ENCODE peak calls at places on chromosomes 13 and 19, in five cellular contexts. L is HCT116, E is mucosa of descending colon, G is prostate gland, I is pancreas. V is an unnamed sample.

GRCh38 chr19:8149261-8150094 is at the start of gene FBN3:
- DNase-seq in L (no peak), E (no peak), G (no peak), I (no peak), V (no peak)

GRCh38 chr13:51814825-51815650 is 11.1 kb upstream of the DHRS12 start:
- DNase-seq in L (peak; percentile 60), E (no peak), G (peak; percentile 55), I (peak; percentile 70), V (peak; percentile 69)

GRCh38 chr19:4097501-4097900 is 26.4 kb downstream of the MAP2K2 start:
- DNase-seq in L (no peak), E (no peak), G (no peak), I (no peak), V (no peak)

GRCh38 chr19:728011-728410 is 19.3 kb downstream of the PALM start:
- DNase-seq in L (no peak), E (no peak), G (no peak), I (no peak), V (peak; percentile 75)

GRCh38 chr13:100674363-100674847 is at the start of gene TMTC4:
- DNase-seq in L (no peak), E (no peak), G (no peak), I (no peak), V (no peak)

GRCh38 chr13:66716502-66716901 is 513.6 kb downstream of the PCDH9 start:
- DNase-seq in L (no peak), E (no peak), G (no peak), I (no peak), V (no peak)

GRCh38 chr19:5352229-5352763 is 11.7 kb upstream of the PTPRS start:
- DNase-seq in L (peak; percentile 84), E (no peak), G (no peak), I (no peak), V (no peak)

GRCh38 chr19:1780272-1780957 is 27.1 kb downstream of the ONECUT3 start:
- DNase-seq in L (no peak), E (no peak), G (no peak), I (no peak), V (no peak)

GRCh38 chr19:4256563-4256962 is 9.7 kb downstream of the YJU2 start:
- DNase-seq in L (no peak), E (no peak), G (no peak), I (no peak), V (no peak)

GRCh38 chr13:31310781-31311180 is 111.0 kb downstream of the B3GLCT start:
- DNase-seq in L (no peak), E (no peak), G (peak; percentile 78), I (no peak), V (no peak)

GRCh38 chr13:89097994-89098393 is 1426.8 kb downstream of the SLITRK5 start:
- DNase-seq in L (no peak), E (no peak), G (no peak), I (no peak), V (no peak)

GRCh38 chr13:21717817-21718216 is 46.9 kb downstream of the FGF9 start:
- DNase-seq in L (no peak), E (no peak), G (no peak), I (no peak), V (no peak)

GRCh38 chr19:16326401-16327130 is 1.9 kb downstream of the KLF2 start:
- DNase-seq in L (no peak), E (peak; percentile 68), G (no peak), I (no peak), V (no peak)

GRCh38 chr19:55460670-55461258 is 678 bp downstream of the ISOC2 start:
- DNase-seq in L (no peak), E (peak; percentile 86), G (peak; percentile 68), I (peak; percentile 84), V (peak; percentile 93)

GRCh38 chr13:84405286-84405685 is 523.0 kb upstream of the SLITRK1 start:
- DNase-seq in L (no peak), E (no peak), G (no peak), I (no peak), V (no peak)

GRCh38 chr13:38223093-38223492 is 126.6 kb upstream of the UFM1 start:
- DNase-seq in L (no peak), E (no peak), G (no peak), I (no peak), V (peak; percentile 8)

GRCh38 chr19:4811328-4812131 is 20.0 kb downstream of the TICAM1 start:
- DNase-seq in L (peak; percentile 58), E (peak; percentile 86), G (peak; percentile 60), I (peak; percentile 99), V (peak; percentile 89)

DNA sequence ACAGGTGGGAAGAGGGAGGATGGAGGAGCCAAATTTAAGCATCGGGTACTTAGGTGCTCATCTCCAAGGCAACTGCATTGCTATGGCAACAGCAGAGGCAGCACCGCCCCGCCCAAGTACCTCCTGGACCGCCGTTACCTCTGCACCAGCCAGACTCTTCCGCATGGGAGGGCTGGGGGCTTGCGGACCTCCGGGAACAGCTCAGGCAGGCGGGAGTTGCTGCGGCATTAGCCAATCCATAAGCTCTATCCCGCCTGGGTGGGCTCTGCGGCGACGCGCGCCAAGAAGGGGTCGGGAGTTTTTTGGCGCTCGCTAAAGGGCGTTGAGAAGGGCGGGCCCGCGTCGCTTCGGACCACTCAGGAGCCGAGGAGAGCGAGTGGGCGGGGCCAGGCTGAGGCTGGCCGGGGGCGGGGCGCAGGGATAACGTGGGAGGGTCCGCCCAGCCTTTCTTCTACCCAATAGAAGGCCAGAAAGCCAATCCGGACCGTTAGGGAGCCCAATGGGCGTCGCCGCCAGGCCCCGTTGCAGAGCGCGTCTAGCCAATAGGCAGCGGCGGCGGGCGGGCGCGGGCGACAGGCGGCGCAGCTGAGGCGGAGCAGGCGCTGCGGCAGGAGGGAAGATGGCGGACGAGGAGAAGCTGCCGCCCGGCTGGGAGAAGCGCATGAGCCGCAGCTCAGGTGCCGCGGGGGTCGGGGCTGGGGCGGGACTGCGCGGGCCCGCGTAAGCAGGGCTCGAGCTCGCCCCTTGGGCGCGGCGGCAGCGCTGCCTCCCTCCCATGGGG is at the start of gene PIN1:
- DNase-seq in L (peak; percentile 95), E (peak; percentile 99), G (peak; percentile 99), I (peak; percentile 99), V (peak; percentile 99)
- TF ChIP-seq CTCF in L (peak; percentile 45), E (peak; percentile 88), G (peak; percentile 70), I (peak; percentile 44), V (peak; percentile 43)

GRCh38 chr19:38669532-38669931 is 22.1 kb downstream of the ACTN4 start:
- DNase-seq in L (no peak), E (no peak), G (no peak), I (no peak), V (no peak)
- H3K4me3 ChIP-seq in L (no peak overlapping the region), E (no peak overlapping the region), G (no peak overlapping the region), I (no peak overlapping the region), V (no peak overlapping the region)

GRCh38 chr19:49801401-49801888 is 11.6 kb downstream of the FUZ start:
- DNase-seq in L (no peak), E (no peak), G (no peak), I (no peak), V (no peak)
- H3K36me3 ChIP-seq in L (peaks cover 16% of the 10 kb centered on the region), E (peaks cover 4% of the 10 kb centered on the region), G (peaks cover 9% of the 10 kb centered on the region), I (no peaks in the 10 kb centered on the region), V (peaks cover 12% of the 10 kb centered on the region)

DNA sequence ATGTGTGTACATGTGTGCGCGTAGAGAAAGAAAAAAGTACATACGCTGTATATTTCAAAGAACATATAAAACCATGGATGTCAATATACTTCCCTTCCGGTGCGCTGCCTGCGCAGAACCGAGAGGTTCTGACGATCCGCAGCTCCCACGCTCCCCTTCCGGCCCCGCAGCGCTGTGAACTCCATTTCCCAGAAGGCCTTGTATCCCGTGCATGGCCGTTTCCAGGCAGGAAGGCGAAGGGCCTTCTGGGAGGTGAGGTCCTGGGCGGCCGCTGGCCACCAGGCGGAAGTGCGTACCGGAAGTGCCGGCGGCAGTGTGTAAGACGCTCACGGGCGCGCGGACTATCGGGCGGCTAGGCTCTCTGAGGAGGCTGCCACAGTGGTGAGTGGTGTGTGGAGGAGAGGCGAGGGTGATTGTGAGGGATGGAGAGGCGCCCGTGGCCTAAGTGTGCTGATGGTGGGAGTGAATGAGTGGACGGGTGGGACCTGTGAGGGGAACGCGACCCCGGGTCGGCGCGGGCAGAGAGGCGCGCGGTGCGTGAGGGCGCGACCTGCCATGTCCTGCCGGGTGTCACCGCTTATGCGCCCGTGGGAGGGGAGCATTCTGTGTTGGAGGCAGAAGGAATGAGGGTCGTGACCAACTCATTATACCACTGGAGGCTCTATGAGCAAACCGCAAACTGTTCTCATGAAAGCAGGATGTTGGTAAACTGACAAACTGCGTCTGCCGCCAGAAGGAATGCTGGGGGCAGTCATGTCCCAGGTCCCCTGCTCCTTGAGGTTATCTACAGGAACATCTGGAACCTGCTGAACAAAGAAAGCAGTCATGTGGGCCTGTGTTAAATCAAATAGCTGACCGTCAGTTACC is at the start of gene ERVK3-1:
- DNase-seq in L (peak; percentile 91), E (peak; percentile 98), G (peak; percentile 96), I (peak; percentile 92), V (peak; percentile 96)
- TF ChIP-seq CTCF in L (no peak), E (no peak), G (no peak), I (no peak), V (no peak)

GRCh38 chr19:10109528-10109927 is 2.0 kb upstream of the P2RY11 start:
- DNase-seq in L (no peak), E (no peak), G (no peak), I (no peak), V (no peak)

GRCh38 chr19:10111405-10111811 is at the start of gene P2RY11:
- DNase-seq in L (no peak), E (peak; percentile 67), G (no peak), I (no peak), V (peak; percentile 44)

GRCh38 chr19:10112037-10112751 is 701 bp downstream of the P2RY11 start:
- DNase-seq in L (no peak), E (peak; percentile 57), G (no peak), I (no peak), V (no peak)

GRCh38 chr19:10110076-10110971 is 1.2 kb upstream of the P2RY11 start:
- DNase-seq in L (no peak), E (peak; percentile 57), G (no peak), I (no peak), V (no peak)

DNA sequence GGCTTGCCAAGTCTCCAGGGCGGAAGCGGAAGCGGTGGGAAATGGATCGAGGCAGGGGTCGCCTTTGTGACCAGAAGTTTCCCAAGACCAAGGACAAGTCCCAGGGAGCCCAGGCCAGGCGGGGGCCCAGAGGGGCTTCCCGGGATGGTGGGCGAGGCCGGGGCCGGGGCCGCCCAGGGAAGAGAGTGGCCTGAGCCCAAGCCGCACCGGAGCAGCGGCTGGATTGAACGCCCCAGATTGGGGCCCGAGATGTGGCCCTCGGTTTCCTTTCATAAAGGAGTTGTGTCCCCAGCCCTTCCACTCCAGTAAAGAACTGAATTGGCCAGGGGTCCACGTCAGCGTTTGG is 548 bp upstream of the P2RY11 start:
- DNase-seq in L (no peak), E (no peak), G (no peak), I (no peak), V (no peak)
- H3K4me3 ChIP-seq in L (no peak overlapping the region), E (no peak overlapping the region), G (no peak overlapping the region), I (no peak overlapping the region), V (no peak overlapping the region)

DNA sequence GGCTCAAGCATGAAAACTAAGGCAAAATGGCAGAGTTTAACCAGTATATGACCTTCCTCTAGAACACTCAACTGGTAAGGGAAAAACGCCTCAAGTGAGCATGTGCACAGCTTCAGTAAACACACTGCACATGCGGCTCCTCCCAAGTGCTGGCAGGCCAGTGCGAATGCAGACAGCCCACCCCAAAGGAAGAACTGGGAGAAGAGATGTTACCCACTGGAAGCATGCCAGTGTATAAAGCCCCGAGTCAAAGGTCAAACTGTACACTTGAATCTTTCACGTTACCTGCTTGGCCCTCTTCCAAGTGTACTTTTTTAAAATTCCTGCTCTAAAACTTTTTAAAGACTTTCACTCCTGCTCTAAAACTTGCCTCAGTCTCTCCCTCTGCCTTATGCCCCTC is 19.2 kb upstream of the RCBTB1 start:
- DNase-seq in L (no peak), E (no peak), G (no peak), I (no peak), V (no peak)
- H3K36me3 ChIP-seq in L (no peaks in the 10 kb centered on the region), E (no peaks in the 10 kb centered on the region), G (no peaks in the 10 kb centered on the region), I (no peaks in the 10 kb centered on the region), V (no peaks in the 10 kb centered on the region)

V was measured in BE2C.